ENCODE peak calls at places on chromosome 2, in four cellular contexts. T, O, V and C are unnamed samples.

GRCh38 chr2:31660812-31661335 is 80.1 kb upstream of the SRD5A2 start:
- DNase-seq in O (no peak), T (no peak), V (no peak), C (no peak)

GRCh38 chr2:207434288-207434687 is 95.5 kb upstream of the CREB1 start:
- DNase-seq in T (no peak), O (no peak), V (no peak), C (no peak)

GRCh38 chr2:158745067-158745865 is 49.9 kb upstream of the DAPL1 start:
- DNase-seq in O (peak), V (no peak), T (peak), C (peak)

GRCh38 chr2:165674780-165675179 is 119.3 kb downstream of the GALNT3 start:
- DNase-seq in T (no peak), O (no peak), V (no peak), C (no peak)

GRCh38 chr2:191696001-191696400 is 18.1 kb downstream of the NABP1 start:
- DNase-seq in T (no peak), V (no peak), O (no peak), C (no peak)

GRCh38 chr2:224271854-224272620 is 129.9 kb downstream of the FAM124B start:
- DNase-seq in T (no peak), V (no peak), O (peak), C (no peak)

GRCh38 chr2:189137519-189137918 is 42.0 kb downstream of the COL5A2 start:
- DNase-seq in O (no peak), T (no peak), V (no peak), C (no peak)

GRCh38 chr2:66255871-66256270 is 179.1 kb upstream of the MEIS1 start:
- DNase-seq in T (no peak), V (no peak), O (no peak), C (no peak)

GRCh38 chr2:30883184-30883583 is 75.9 kb upstream of the CAPN13 start:
- DNase-seq in O (no peak), T (no peak), V (no peak), C (no peak)

GRCh38 chr2:70354264-70354949 is 52.5 kb upstream of the FAM136A start:
- DNase-seq in T (no peak), V (no peak), O (no peak), C (no peak)

GRCh38 chr2:41502752-41503151 is 545.1 kb upstream of the PKDCC start:
- DNase-seq in O (no peak), V (no peak), T (no peak), C (no peak)

GRCh38 chr2:10497797-10498251 is 49.7 kb upstream of the ODC1 start:
- DNase-seq in V (no peak), O (peak), T (peak), C (peak)

GRCh38 chr2:96957299-96957698 is 29.1 kb downstream of the FAM178B start:
- DNase-seq in V (no peak), T (no peak), O (no peak), C (no peak)

GRCh38 chr2:111041398-111042202 is 79.1 kb upstream of the BCL2L11 start:
- DNase-seq in T (no peak), O (no peak), V (no peak), C (no peak)

GRCh38 chr2:158464426-158465281 is 7.9 kb downstream of the PKP4 start:
- DNase-seq in O (peak), T (peak), V (no peak), C (peak)

GRCh38 chr2:232211743-232212686 is 166.5 kb upstream of the ALPP start:
- DNase-seq in T (no peak), V (no peak), O (no peak), C (no peak)

GRCh38 chr2:61426267-61426897 is 44.5 kb downstream of the USP34 start:
- DNase-seq in T (peak), V (no peak), O (peak), C (peak)

GRCh38 chr2:230981704-230982103 is 14.2 kb upstream of the SPATA3 start:
- DNase-seq in V (no peak), O (no peak), T (no peak), C (no peak)

GRCh38 chr2:177984739-177985138 is 87.8 kb downstream of the PDE11A start:
- DNase-seq in V (no peak), O (no peak), T (no peak), C (no peak)

GRCh38 chr2:73468376-73468775 is 82.7 kb downstream of the ALMS1 start:
- DNase-seq in V (no peak), T (no peak), O (no peak), C (no peak)

GRCh38 chr2:172207916-172208315 is 105.2 kb upstream of the DLX2 start:
- DNase-seq in T (no peak), O (no peak), V (no peak), C (no peak)

GRCh38 chr2:25201265-25201664 is 32.9 kb upstream of the POMC start:
- DNase-seq in T (peak), V (no peak), O (no peak), C (peak)

GRCh38 chr2:26178746-26179436 is 6.0 kb downstream of the GAREM2 start:
- DNase-seq in O (no peak), V (no peak), T (peak), C (no peak)

GRCh38 chr2:75622929-75623328 is 23.7 kb upstream of the MRPL19 start:
- DNase-seq in O (no peak), V (no peak), T (no peak), C (no peak)

GRCh38 chr2:178521304-178522150 is 41.3 kb downstream of the PLEKHA3 start:
- DNase-seq in T (no peak), O (no peak), V (no peak), C (no peak)

GRCh38 chr2:202609381-202610145 is 25.2 kb upstream of the FAM117B start:
- DNase-seq in T (no peak), V (peak), O (no peak), C (no peak)

GRCh38 chr2:73839653-73840411 is 11.1 kb downstream of the STAMBP start:
- DNase-seq in T (no peak), O (no peak), V (no peak), C (no peak)

GRCh38 chr2:54330226-54331094 is 74.4 kb upstream of the TSPYL6 start:
- DNase-seq in V (peak), O (peak), T (peak), C (peak)

GRCh38 chr2:109246176-109246575 is 117.2 kb downstream of the SH3RF3 start:
- DNase-seq in T (no peak), V (no peak), O (no peak), C (no peak)

GRCh38 chr2:31079665-31080064 is 58.6 kb downstream of the GALNT14 start:
- DNase-seq in O (peak), V (no peak), T (peak), C (no peak)

DNA sequence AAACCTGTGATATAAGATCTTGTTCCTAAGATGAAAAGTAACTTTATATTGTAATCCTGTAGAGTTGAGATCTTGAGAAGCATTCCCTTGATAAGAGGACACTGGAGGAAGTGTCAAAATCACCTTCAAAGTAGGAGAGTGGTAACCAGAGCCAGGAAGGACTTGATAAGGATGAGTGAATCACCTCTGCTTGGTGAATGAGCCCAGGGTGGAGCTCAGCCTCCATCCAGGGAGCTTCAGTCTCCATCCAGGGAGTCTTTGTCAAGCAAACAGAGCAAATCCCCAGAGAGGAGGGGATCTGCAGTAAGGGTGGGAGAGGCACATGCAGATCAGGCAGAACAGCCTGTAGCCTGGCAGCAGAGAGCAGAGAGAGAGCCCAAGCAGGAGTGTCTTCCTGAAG is 167.1 kb upstream of the SIX2 start:
- DNase-seq in O (no peak), T (no peak), V (no peak), C (no peak)
- TF ChIP-seq POLR2AphosphoS2 in O (no peak), T (no peak), V (no peak), C (no peak)

GRCh38 chr2:238863749-238864206 is 15.9 kb downstream of the TWIST2 start:
- DNase-seq in T (no peak), V (no peak), O (no peak), C (peak)
- H3K27ac ChIP-seq in T (no peak), V (no peak), O (peak), C (peak)

GRCh38 chr2:112137516-112138142 is 556 bp upstream of the FBLN7 start:
- DNase-seq in O (peak), T (no peak), V (no peak), C (no peak)
- TF ChIP-seq POLR2AphosphoS2 in O (no peak), T (no peak), V (no peak), C (no peak)

DNA sequence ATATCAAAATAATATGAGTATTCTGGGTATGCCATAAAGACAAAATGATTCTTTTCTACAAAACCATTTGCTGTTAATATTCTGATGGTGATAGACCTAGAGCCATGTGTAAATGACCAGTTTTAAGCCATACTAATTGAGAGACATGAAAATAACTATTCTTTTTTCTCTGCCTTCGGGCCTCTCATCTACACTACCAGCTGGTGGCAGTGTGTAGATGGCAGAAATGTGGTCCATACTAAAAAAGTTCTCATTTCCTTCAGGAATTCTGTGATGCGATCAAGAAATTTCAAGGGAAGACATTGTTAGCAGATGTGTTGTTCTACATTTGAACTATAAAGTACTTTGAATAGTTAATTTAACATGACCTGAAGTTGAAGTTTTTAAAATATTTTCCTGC is 485.2 kb downstream of the TRIB2 start:
- DNase-seq in O (no peak), T (no peak), V (no peak), C (no peak)
- H3K27ac ChIP-seq in O (no peak), T (no peak), V (no peak), C (no peak)

DNA sequence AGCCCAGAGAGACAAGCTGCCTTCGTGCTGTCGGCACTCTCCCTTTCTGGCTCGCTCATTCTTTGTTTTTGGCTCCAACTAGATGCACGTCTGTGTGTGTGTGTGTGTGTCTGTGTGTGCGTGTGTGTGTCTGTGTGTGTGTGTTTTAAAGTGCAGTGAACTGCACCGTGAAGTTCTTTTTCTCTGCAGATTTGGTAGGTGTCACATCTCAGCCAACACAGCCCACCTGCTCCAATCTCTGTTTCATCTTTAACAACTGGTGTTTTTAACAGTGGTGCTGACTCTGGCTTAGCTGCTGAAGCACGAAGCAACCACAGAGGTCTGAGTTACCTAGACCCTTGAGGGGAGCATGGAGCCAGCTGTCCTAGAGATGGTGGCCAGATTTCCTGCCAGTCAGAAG is 364.1 kb downstream of the RNF144A start:
- DNase-seq in V (peak), T (no peak), O (no peak), C (no peak)
- TF ChIP-seq POLR2AphosphoS2 in V (no peak), T (no peak), O (no peak), C (no peak)

GRCh38 chr2:88657131-88657530 is 29.9 kb upstream of the EIF2AK3 start:
- DNase-seq in T (no peak), V (no peak), O (peak), C (no peak)
- H3K27ac ChIP-seq in T (no peak), V (no peak), O (no peak), C (peak)

GRCh38 chr2:240327566-240327965 is 107.9 kb upstream of the GPC1 start:
- DNase-seq in V (no peak), T (no peak), O (no peak), C (no peak)

GRCh38 chr2:240329116-240329665 is 106.3 kb upstream of the GPC1 start:
- DNase-seq in T (no peak), V (no peak), O (no peak), C (no peak)

GRCh38 chr2:240329778-240330177 is 105.7 kb upstream of the GPC1 start:
- DNase-seq in O (no peak), T (no peak), V (no peak), C (no peak)

GRCh38 chr2:240326886-240327285 is 108.6 kb upstream of the GPC1 start:
- DNase-seq in V (no peak), O (no peak), T (no peak), C (no peak)

DNA sequence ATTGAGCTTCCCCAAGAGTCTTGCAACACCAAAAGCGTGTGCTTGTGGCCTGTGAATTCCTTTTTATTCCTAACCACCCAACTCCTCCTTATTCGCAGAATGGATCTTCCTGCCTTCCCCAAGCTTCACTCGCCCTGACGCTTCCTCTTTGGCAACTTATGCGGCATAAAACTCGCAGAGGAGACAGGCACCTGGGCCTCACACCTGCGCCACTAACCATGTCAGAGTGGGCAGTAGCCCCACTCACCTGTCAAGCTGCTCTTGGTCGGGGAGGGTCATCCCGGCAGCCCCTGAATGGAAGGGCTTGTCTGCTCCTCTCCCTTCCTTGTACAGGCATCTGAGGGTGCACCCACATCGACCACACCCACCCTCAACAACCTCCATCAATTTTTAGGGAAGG is 106.9 kb upstream of the GPC1 start:
- DNase-seq in O (no peak), T (no peak), V (no peak), C (no peak)
- TF ChIP-seq POLR2AphosphoS2 in O (no peak), T (no peak), V (no peak), C (no peak)

DNA sequence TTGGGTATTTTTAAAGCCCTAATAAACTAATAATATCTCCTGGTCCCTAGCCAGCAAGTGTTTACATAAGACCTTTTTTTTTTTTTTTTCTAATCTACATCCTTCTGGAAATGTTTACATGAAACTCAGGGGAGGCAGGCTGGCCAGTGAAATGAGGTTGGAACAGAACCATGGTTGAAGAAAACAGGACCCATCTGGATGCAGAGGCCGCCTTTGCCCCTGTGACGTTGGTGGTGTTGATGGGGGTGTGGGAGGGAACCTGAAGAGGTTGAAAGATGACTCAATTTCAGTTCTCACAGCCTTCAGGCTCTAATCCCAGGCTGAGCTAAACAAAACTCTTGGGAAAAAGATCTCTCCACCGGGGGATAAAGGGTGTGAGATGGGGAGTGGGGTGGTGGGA is 118.5 kb downstream of the NRP2 start:
- DNase-seq in V (no peak), T (no peak), O (no peak), C (no peak)
- H3K27ac ChIP-seq in V (no peak), T (no peak), O (no peak), C (peak)

DNA sequence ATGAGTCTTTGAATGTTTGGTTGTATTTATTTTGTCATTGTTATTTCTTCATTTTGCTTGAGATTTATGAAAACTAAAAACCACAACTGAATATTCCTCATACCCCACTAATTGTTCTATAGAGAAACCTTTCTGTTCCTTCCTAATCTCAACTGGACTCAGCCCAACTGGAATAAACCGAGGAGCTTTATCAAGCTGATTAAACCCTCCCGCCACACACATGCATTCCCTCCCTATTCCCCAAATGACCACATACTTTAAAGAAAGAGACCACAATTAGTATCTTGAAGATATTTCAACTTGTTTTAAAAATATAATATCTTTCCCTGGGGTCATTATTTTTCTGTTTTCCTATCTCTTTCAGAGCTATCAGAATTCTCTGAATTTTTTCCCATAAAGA is 107.5 kb downstream of the OSR1 start:
- DNase-seq in T (no peak), O (no peak), V (no peak), C (no peak)
- TF ChIP-seq POLR2AphosphoS2 in T (no peak), O (no peak), V (no peak), C (no peak)